ENCODE peak calls at places on chromosomes 5 and 9, in six cellular contexts. G, D, O, I, X and S are unnamed samples.
A peak's percentile ranks its signal among the peaks of the same experiment; 100 is the strongest.

GRCh38 chr9:38621434-38622082 is 1.2 kb upstream of the ANKRD18A start:
- DNase-seq in G (no peak), D (peak; percentile 3), O (no peak), I (peak; percentile 67), X (no peak), S (peak; percentile 65)

GRCh38 chr5:43940562-43940961 is 337.6 kb downstream of the NNT start:
- DNase-seq in G (no peak), D (no peak), O (no peak), I (no peak), X (no peak), S (no peak)

GRCh38 chr9:15959663-15960062 is 406.8 kb downstream of the CCDC171 start:
- DNase-seq in G (no peak), D (no peak), O (no peak), I (no peak), X (no peak), S (no peak)

GRCh38 chr9:113548221-113549041 is 84.9 kb downstream of the RGS3 start:
- DNase-seq in G (no peak), D (peak; percentile 93), O (no peak), I (no peak), X (no peak), S (peak; percentile 18)

GRCh38 chr9:132531187-132531586 is 51.2 kb upstream of the BARHL1 start:
- DNase-seq in G (no peak), D (no peak), O (no peak), I (no peak), X (no peak), S (peak; percentile 55)

GRCh38 chr5:398475-399295 is 44.3 kb upstream of the EXOC3 start:
- DNase-seq in G (no peak), D (no peak), O (no peak), I (peak; percentile 22), X (no peak), S (peak; percentile 60)

GRCh38 chr5:120655828-120656435 is 191.8 kb downstream of the PRR16 start:
- DNase-seq in G (peak; percentile 40), D (peak; percentile 18), O (peak; percentile 15), I (no peak), X (no peak), S (peak; percentile 51)

GRCh38 chr5:168174376-168174775 is 117.1 kb upstream of the WWC1 start:
- DNase-seq in G (no peak), D (no peak), O (no peak), I (no peak), X (peak; percentile 13), S (no peak)

GRCh38 chr9:89687216-89687615 is 82.4 kb downstream of the GADD45G start:
- DNase-seq in G (no peak), D (no peak), O (no peak), I (no peak), X (no peak), S (no peak)

GRCh38 chr9:121883281-121884056 is 209.6 kb downstream of the TTLL11 start:
- DNase-seq in G (no peak), D (no peak), O (no peak), I (no peak), X (no peak), S (no peak)

GRCh38 chr9:113899205-113899604 is 23.1 kb downstream of the ZNF618 start:
- DNase-seq in G (no peak), D (no peak), O (no peak), I (no peak), X (no peak), S (no peak)

GRCh38 chr9:131657456-131657855 is 82.4 kb downstream of the RAPGEF1 start:
- DNase-seq in G (no peak), D (no peak), O (no peak), I (no peak), X (no peak), S (no peak)

GRCh38 chr9:112308576-112308975 is 24.8 kb downstream of the PTBP3 start:
- DNase-seq in G (no peak), D (peak; percentile 56), O (no peak), I (no peak), X (no peak), S (peak; percentile 43)

GRCh38 chr9:98206754-98207153 is 14.3 kb upstream of the CORO2A start:
- DNase-seq in G (no peak), D (no peak), O (no peak), I (no peak), X (no peak), S (no peak)

GRCh38 chr5:100590867-100591266 is 55.7 kb downstream of the FAM174A start:
- DNase-seq in G (no peak), D (no peak), O (no peak), I (no peak), X (no peak), S (no peak)

GRCh38 chr9:133740891-133741290 is 2.7 kb upstream of the SARDH start:
- DNase-seq in G (no peak), D (no peak), O (no peak), I (no peak), X (no peak), S (no peak)

GRCh38 chr9:131986576-131986975 is 93.1 kb downstream of the MED27 start:
- DNase-seq in G (no peak), D (no peak), O (no peak), I (no peak), X (no peak), S (no peak)

GRCh38 chr5:107415762-107416161 is 255.0 kb downstream of the EFNA5 start:
- DNase-seq in G (no peak), D (no peak), O (no peak), I (no peak), X (no peak), S (no peak)

GRCh38 chr5:14745753-14746152 is 81.2 kb downstream of the OTULIN start:
- DNase-seq in G (no peak), D (no peak), O (no peak), I (no peak), X (no peak), S (no peak)

GRCh38 chr5:111641533-111642230 is 115.3 kb downstream of the NREP start:
- DNase-seq in G (no peak), D (no peak), O (no peak), I (no peak), X (no peak), S (no peak)

DNA sequence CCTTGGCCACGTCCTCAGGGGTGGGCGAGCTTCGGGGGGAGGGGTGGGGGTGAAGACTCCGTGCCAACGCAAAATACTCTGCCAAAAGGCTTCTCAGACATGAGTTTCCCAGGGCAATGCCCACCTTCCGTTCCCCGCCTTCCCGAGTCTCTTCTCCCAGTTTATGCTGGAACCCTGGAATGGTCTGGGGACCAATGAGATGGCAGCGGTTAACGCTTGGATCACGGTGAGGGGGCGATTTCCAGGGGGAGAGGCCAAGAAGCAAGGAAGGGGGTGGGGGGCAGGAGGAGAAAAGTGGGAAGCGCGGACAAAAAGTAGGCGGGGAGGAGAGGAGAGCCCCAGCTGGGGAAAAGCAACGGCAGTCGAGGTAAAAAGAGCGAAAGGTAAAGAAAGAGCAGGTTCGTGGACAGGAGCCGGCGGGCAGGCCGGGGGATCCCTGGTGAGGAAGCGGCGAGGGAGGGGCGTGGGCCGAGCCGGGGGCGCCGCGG is 593 bp upstream of the SNCAIP start:
- DNase-seq in G (no peak), D (no peak), O (no peak), I (no peak), X (no peak), S (peak; percentile 73)
- TF ChIP-seq REST in G (no peak), D (no peak), O (no peak), I (no peak), X (no peak), S (no peak)

GRCh38 chr9:129480227-129480626 is 140.7 kb downstream of the C9orf50 start:
- DNase-seq in G (no peak), D (no peak), O (no peak), I (no peak), X (no peak), S (no peak)

GRCh38 chr9:129480705-129481104 is 140.2 kb downstream of the C9orf50 start:
- DNase-seq in G (no peak), D (no peak), O (no peak), I (no peak), X (no peak), S (no peak)

GRCh38 chr9:129476821-129477611 is 143.9 kb downstream of the C9orf50 start:
- DNase-seq in G (no peak), D (peak; percentile 61), O (peak; percentile 61), I (no peak), X (no peak), S (no peak)

GRCh38 chr9:129479217-129480011 is 141.5 kb downstream of the C9orf50 start:
- DNase-seq in G (no peak), D (peak; percentile 49), O (no peak), I (no peak), X (no peak), S (peak; percentile 6)

DNA sequence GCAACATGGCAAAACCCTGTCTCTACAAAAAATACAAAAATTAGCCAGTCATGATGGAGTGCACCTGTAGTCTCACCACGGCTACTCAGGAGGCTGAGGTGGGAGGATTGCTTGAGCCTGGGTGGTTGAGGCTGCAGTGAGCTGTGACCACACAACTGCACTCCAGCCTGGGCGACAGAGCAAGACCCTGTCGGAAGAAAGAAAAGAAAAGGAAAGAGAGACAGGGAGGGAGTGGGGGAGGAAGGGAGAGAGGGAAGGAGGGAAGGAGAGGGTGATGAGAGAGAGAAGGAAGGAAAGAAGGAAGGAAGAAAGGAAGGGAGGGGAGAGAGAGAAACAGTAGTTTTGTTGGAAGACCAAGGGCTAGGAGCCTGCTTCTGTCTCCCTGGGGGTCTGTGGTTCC is 142.4 kb downstream of the C9orf50 start:
- DNase-seq in G (no peak), D (no peak), O (no peak), I (no peak), X (no peak), S (no peak)
- H2AFZ ChIP-seq in G (no peak overlapping the region), D (no peak overlapping the region), O (no peak overlapping the region), I (no peak overlapping the region), X (no peak overlapping the region), S (no peak overlapping the region)

GRCh38 chr5:37448941-37449340 is 69.8 kb downstream of the WDR70 start:
- DNase-seq in G (no peak), D (no peak), O (no peak), I (no peak), X (no peak), S (no peak)
- TF ChIP-seq REST in G (no peak), D (no peak), O (no peak), I (no peak), X (no peak), S (no peak)

GRCh38 chr5:74850016-74850415 is 16.2 kb downstream of the FAM169A start:
- DNase-seq in G (no peak), D (peak; percentile 68), O (no peak), I (no peak), X (no peak), S (no peak)

GRCh38 chr5:74848553-74849025 is 17.6 kb downstream of the FAM169A start:
- DNase-seq in G (no peak), D (peak; percentile 73), O (no peak), I (no peak), X (no peak), S (no peak)

GRCh38 chr5:74853256-74853655 is 12.9 kb downstream of the FAM169A start:
- DNase-seq in G (no peak), D (no peak), O (no peak), I (no peak), X (no peak), S (no peak)

GRCh38 chr5:74851684-74852353 is 14.4 kb downstream of the FAM169A start:
- DNase-seq in G (no peak), D (no peak), O (no peak), I (no peak), X (peak; percentile 16), S (no peak)

DNA sequence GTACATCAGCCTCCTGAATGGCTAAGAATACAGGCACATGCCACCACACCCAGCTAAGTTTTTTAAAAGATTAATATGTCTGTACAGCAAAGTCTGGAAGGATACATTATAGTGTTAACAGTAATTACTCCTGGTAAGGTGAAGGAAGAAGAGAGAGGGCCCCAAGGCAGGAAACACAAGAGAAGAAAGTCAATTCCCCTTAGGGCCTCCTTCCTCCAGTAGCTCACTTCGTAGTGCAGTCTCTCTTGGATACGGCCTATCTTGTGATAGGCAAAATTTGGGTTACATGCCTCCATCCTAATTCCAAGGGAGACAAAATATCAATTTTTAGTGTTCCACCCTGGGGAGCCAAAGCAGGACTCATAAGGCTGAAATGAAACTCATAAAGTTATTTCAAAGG is 15.2 kb downstream of the FAM169A start:
- DNase-seq in G (no peak), D (no peak), O (no peak), I (no peak), X (no peak), S (no peak)
- H2AFZ ChIP-seq in G (no peak overlapping the region), D (no peak overlapping the region), O (no peak overlapping the region), I (no peak overlapping the region), X (peak overlapping the region; percentile 93), S (no peak overlapping the region)